ENCODE peak calls at places on chromosome 9, in nine cellular contexts. B, Q, L, M, F, S, J, T and V are unnamed samples.

GRCh38 chr9:96418074-96418919 is at the start of gene ZNF367:
- DNase-seq in B (peak; percentile 99), Q (peak; percentile 98), L (peak; percentile 95), M (peak; percentile 95), F (peak; percentile 98), S (peak; percentile 97), J (peak; percentile 94), T (peak; percentile 96), V (peak; percentile 99)

GRCh38 chr9:133230093-133230492 is 21.0 kb upstream of the OBP2B start:
- DNase-seq in B (peak; percentile 19), Q (no peak), L (no peak), M (no peak), F (no peak), S (no peak), J (no peak), T (no peak), V (no peak)

GRCh38 chr9:133956520-133957076 is 35.5 kb downstream of the VAV2 start:
- DNase-seq in B (no peak), Q (no peak), L (no peak), M (peak; percentile 69), F (peak; percentile 39), S (no peak), J (no peak), T (no peak), V (no peak)

GRCh38 chr9:16085167-16085718 is 532.4 kb downstream of the CCDC171 start:
- DNase-seq in B (peak; percentile 72), Q (no peak), L (no peak), M (no peak), F (no peak), S (no peak), J (peak; percentile 51), T (no peak), V (no peak)

GRCh38 chr9:117779760-117780159 is 75.6 kb downstream of the TLR4 start:
- DNase-seq in B (no peak), Q (no peak), L (no peak), M (peak; percentile 38), F (no peak), S (no peak), J (no peak), T (no peak), V (no peak)

GRCh38 chr9:115650768-115651167 is 502.8 kb upstream of the PAPPA start:
- DNase-seq in B (no peak), Q (no peak), L (no peak), M (no peak), F (no peak), S (no peak), J (peak; percentile 87), T (no peak), V (no peak)

GRCh38 chr9:17509698-17510097 is 69.2 kb upstream of the SH3GL2 start:
- DNase-seq in B (no peak), Q (no peak), L (no peak), M (no peak), F (no peak), S (no peak), J (no peak), T (no peak), V (no peak)

GRCh38 chr9:68747043-68747533 is 42.0 kb downstream of the PIP5K1B start:
- DNase-seq in B (no peak), Q (no peak), L (no peak), M (no peak), F (no peak), S (no peak), J (no peak), T (no peak), V (no peak)

GRCh38 chr9:76562511-76562911 is 103.5 kb downstream of the GCNT1 start:
- DNase-seq in B (no peak), Q (no peak), L (no peak), M (no peak), F (no peak), S (no peak), J (peak; percentile 84), T (no peak), V (no peak)

GRCh38 chr9:132447346-132447745 is 37.3 kb downstream of the CFAP77 start:
- DNase-seq in B (no peak), Q (no peak), L (no peak), M (peak; percentile 84), F (no peak), S (no peak), J (no peak), T (no peak), V (no peak)

GRCh38 chr9:94846739-94847138 is 120.2 kb downstream of the AOPEP start:
- DNase-seq in B (no peak), Q (no peak), L (no peak), M (no peak), F (no peak), S (no peak), J (no peak), T (no peak), V (no peak)

GRCh38 chr9:129459550-129460322 is 161.2 kb downstream of the C9orf50 start:
- DNase-seq in B (peak; percentile 70), Q (no peak), L (no peak), M (no peak), F (no peak), S (no peak), J (no peak), T (peak; percentile 80), V (no peak)

GRCh38 chr9:116181853-116182610 is 28.4 kb downstream of the PAPPA start:
- DNase-seq in B (no peak), Q (no peak), L (no peak), M (no peak), F (no peak), S (no peak), J (peak; percentile 62), T (no peak), V (no peak)

GRCh38 chr9:69542942-69543704 is 129.0 kb downstream of the APBA1 start:
- DNase-seq in B (no peak), Q (peak; percentile 61), L (peak; percentile 16), M (peak; percentile 78), F (peak; percentile 25), S (peak; percentile 76), J (no peak), T (no peak), V (no peak)

GRCh38 chr9:113963017-113963620 is 87.0 kb downstream of the ZNF618 start:
- DNase-seq in B (no peak), Q (peak; percentile 40), L (no peak), M (peak; percentile 67), F (peak; percentile 31), S (no peak), J (peak; percentile 67), T (peak; percentile 68), V (no peak)

GRCh38 chr9:21121079-21121478 is 20.6 kb downstream of the IFNW1 start:
- DNase-seq in B (no peak), Q (no peak), L (no peak), M (no peak), F (no peak), S (no peak), J (no peak), T (no peak), V (no peak)

GRCh38 chr9:82513976-82514735 is 525.6 kb downstream of the SPATA31D1 start:
- DNase-seq in B (no peak), Q (no peak), L (no peak), M (no peak), F (no peak), S (no peak), J (no peak), T (no peak), V (no peak)

GRCh38 chr9:69919461-69920061 is 98.9 kb downstream of the CFAP95 start:
- DNase-seq in B (no peak), Q (peak; percentile 63), L (peak; percentile 74), M (no peak), F (no peak), S (no peak), J (peak; percentile 72), T (no peak), V (no peak)

GRCh38 chr9:91178281-91179236 is 183.2 kb downstream of the AUH start:
- DNase-seq in B (no peak), Q (no peak), L (no peak), M (no peak), F (no peak), S (no peak), J (no peak), T (no peak), V (no peak)

GRCh38 chr9:120985759-120986353 is 59.3 kb upstream of the TRAF1 start:
- DNase-seq in B (no peak), Q (peak; percentile 59), L (no peak), M (no peak), F (no peak), S (no peak), J (peak; percentile 70), T (no peak), V (no peak)

GRCh38 chr9:130219661-130220081 is 45.9 kb upstream of the HMCN2 start:
- DNase-seq in B (no peak), Q (no peak), L (no peak), M (no peak), F (no peak), S (no peak), J (no peak), T (no peak), V (no peak)

GRCh38 chr9:114845373-114845772 is 39.5 kb upstream of the TNFSF15 start:
- DNase-seq in B (no peak), Q (no peak), L (no peak), M (no peak), F (no peak), S (no peak), J (no peak), T (no peak), V (no peak)

GRCh38 chr9:136567651-136568287 is 21.9 kb upstream of the NOTCH1 start:
- DNase-seq in B (peak; percentile 96), Q (no peak), L (no peak), M (peak; percentile 77), F (peak; percentile 73), S (no peak), J (peak; percentile 71), T (no peak), V (no peak)

GRCh38 chr9:38047301-38048251 is 21.5 kb downstream of the SHB start:
- DNase-seq in B (peak; percentile 80), Q (peak; percentile 82), L (no peak), M (peak; percentile 90), F (peak; percentile 42), S (no peak), J (peak; percentile 84), T (no peak), V (peak; percentile 78)

GRCh38 chr9:13596383-13596970 is 317.0 kb upstream of the MPDZ start:
- DNase-seq in B (no peak), Q (no peak), L (no peak), M (peak; percentile 43), F (no peak), S (no peak), J (no peak), T (no peak), V (no peak)

GRCh38 chr9:95098391-95098921 is 219.1 kb downstream of the FANCC start:
- DNase-seq in B (no peak), Q (no peak), L (no peak), M (no peak), F (no peak), S (no peak), J (no peak), T (no peak), V (no peak)

GRCh38 chr9:35771524-35771923 is 17.4 kb upstream of the MSMP start:
- DNase-seq in B (no peak), Q (no peak), L (peak; percentile 58), M (no peak), F (no peak), S (no peak), J (no peak), T (no peak), V (no peak)

GRCh38 chr9:90064248-90064647 is 459.4 kb downstream of the GADD45G start:
- DNase-seq in B (no peak), Q (no peak), L (no peak), M (no peak), F (no peak), S (no peak), J (no peak), T (no peak), V (no peak)

GRCh38 chr9:123309611-123310010 is 41.2 kb upstream of the STRBP start:
- DNase-seq in B (peak; percentile 13), Q (no peak), L (no peak), M (no peak), F (no peak), S (no peak), J (peak; percentile 6), T (no peak), V (no peak)

GRCh38 chr9:33350310-33350709 is 52.1 kb downstream of the AQP7 start:
- DNase-seq in B (no peak), Q (no peak), L (no peak), M (no peak), F (no peak), S (no peak), J (peak; percentile 92), T (no peak), V (no peak)

GRCh38 chr9:36141288-36141687 is 4.8 kb downstream of the GLIPR2 start:
- DNase-seq in B (peak; percentile 79), Q (no peak), L (no peak), M (peak; percentile 49), F (no peak), S (no peak), J (peak; percentile 45), T (no peak), V (no peak)